ENCODE peak calls at places on chromosome 10, in four cellular contexts. M is mesothelial cell of epicardium, N is foreskin fibroblast, U is adrenal gland. W is an unnamed sample.

GRCh38 chr10:8616166-8616565 is 561.7 kb downstream of the GATA3 start:
- DNase-seq in M (no peak), N (no peak), U (no peak), W (peak; percentile 50)

GRCh38 chr10:19719320-19719719 is 96.9 kb upstream of the PLXDC2 start:
- DNase-seq in M (no peak), N (peak; percentile 69), U (no peak), W (peak; percentile 6)

GRCh38 chr10:5942471-5942870 is 34.9 kb downstream of the IL15RA start:
- DNase-seq in M (no peak), N (no peak), U (peak; percentile 65), W (no peak)

GRCh38 chr10:121375201-121375600 is 223.0 kb downstream of the FGFR2 start:
- DNase-seq in M (no peak), N (no peak), U (no peak), W (no peak)

GRCh38 chr10:75450654-75451419 is 19.4 kb downstream of the LRMDA start:
- DNase-seq in M (no peak), N (no peak), U (no peak), W (no peak)

GRCh38 chr10:47091421-47091820 is 180.2 kb downstream of the PTPN20 start:
- DNase-seq in M (no peak), N (no peak), U (no peak), W (no peak)

GRCh38 chr10:12489806-12490205 is 140.5 kb downstream of the CAMK1D start:
- DNase-seq in M (no peak), N (no peak), U (no peak), W (no peak)

GRCh38 chr10:80444646-80445319 is 9.3 kb upstream of the TSPAN14 start:
- DNase-seq in M (no peak), N (peak; percentile 91), U (peak; percentile 76), W (no peak)

GRCh38 chr10:17444062-17444714 is 10.2 kb downstream of the ST8SIA6 start:
- DNase-seq in M (no peak), N (peak; percentile 36), U (no peak), W (no peak)

GRCh38 chr10:109914966-109915365 is 8.3 kb downstream of the XPNPEP1 start:
- DNase-seq in M (no peak), N (peak; percentile 81), U (no peak), W (no peak)

GRCh38 chr10:89213191-89213808 is 6.2 kb upstream of the CH25H start:
- DNase-seq in M (no peak), N (peak; percentile 77), U (no peak), W (peak; percentile 26)

GRCh38 chr10:91632671-91633550 is at the start of gene PPP1R3C:
- DNase-seq in M (peak; percentile 49), N (peak; percentile 98), U (peak; percentile 91), W (no peak)

GRCh38 chr10:31652038-31652437 is 276.6 kb downstream of the ARHGAP12 start:
- DNase-seq in M (no peak), N (no peak), U (no peak), W (no peak)

GRCh38 chr10:102040305-102040704 is 15.7 kb downstream of the ARMH3 start:
- DNase-seq in M (no peak), N (peak; percentile 24), U (no peak), W (no peak)

GRCh38 chr10:75127481-75127880 is 16.0 kb downstream of the SAMD8 start:
- DNase-seq in M (no peak), N (no peak), U (no peak), W (peak; percentile 60)

GRCh38 chr10:3430501-3430900 is 257.9 kb upstream of the PITRM1 start:
- DNase-seq in M (no peak), N (no peak), U (no peak), W (no peak)

GRCh38 chr10:102744374-102745051 is 765 bp downstream of the WBP1L start:
- DNase-seq in M (no peak), N (peak; percentile 53), U (peak; percentile 47), W (no peak)

DNA sequence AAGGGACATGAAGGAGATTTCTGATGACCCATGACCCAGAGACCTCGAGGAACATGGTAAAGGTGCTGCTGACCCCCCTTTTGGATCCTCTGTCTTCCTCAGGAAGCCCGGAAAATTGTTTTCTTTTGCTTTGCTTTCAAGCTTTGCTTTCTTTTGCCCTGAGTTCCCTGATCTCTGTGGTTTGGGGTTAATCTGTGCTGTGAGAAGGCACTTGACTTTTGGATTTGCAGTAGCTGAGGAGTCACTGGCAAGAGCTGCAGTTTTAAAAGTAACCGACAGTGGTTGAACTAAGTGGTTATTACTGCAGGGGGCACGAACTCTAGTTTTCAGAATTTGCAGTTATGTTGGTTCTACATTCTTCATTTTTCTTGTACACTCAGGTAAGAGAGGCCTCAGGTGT is 53.0 kb downstream of the PDZD8 start:
- DNase-seq in M (no peak), N (no peak), U (no peak), W (no peak)
- TF ChIP-seq CTCF in M (no peak), N (no peak), U (no peak), W (no peak)

GRCh38 chr10:116026315-116026714 is 246.7 kb downstream of the GFRA1 start:
- DNase-seq in M (no peak), N (no peak), U (no peak), W (no peak)
- TF ChIP-seq CTCF in M (no peak), N (peak; percentile 24), U (no peak), W (peak; percentile 40)

GRCh38 chr10:35993816-35994515 is 351.9 kb upstream of the FZD8 start:
- DNase-seq in M (no peak), N (no peak), U (no peak), W (no peak)
- TF ChIP-seq CTCF in M (no peak), N (no peak), U (no peak), W (no peak)

DNA sequence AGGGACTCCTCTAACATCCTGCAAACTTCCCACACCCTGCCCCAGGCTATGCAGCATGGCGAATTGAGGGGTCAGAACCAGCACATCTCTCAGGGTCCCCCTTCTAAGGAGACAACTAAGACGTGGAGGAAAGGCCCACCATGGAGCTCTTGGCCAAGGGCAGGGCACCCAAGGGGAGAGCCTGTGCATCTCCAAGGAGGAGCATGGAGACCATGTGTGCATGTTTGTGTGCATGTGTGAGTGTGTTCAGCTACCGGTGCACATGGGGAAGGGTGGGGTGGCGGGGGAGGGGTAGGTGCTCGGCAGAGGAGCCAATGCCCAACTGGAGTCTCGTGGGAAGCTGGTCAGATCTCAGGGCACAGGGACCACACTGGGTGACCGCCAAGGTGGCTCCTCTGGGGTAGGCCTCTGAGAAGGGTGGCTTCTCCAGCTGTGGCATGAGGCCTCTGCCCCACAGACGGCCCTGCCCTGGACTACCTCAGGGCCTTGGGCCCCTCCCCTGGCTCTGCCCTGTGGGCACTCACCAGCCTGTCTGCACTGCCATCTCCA is 62.4 kb downstream of the RASGEF1A start:
- DNase-seq in M (no peak), N (no peak), U (peak; percentile 20), W (no peak)
- TF ChIP-seq CTCF in M (no peak), N (no peak), U (no peak), W (no peak)

DNA sequence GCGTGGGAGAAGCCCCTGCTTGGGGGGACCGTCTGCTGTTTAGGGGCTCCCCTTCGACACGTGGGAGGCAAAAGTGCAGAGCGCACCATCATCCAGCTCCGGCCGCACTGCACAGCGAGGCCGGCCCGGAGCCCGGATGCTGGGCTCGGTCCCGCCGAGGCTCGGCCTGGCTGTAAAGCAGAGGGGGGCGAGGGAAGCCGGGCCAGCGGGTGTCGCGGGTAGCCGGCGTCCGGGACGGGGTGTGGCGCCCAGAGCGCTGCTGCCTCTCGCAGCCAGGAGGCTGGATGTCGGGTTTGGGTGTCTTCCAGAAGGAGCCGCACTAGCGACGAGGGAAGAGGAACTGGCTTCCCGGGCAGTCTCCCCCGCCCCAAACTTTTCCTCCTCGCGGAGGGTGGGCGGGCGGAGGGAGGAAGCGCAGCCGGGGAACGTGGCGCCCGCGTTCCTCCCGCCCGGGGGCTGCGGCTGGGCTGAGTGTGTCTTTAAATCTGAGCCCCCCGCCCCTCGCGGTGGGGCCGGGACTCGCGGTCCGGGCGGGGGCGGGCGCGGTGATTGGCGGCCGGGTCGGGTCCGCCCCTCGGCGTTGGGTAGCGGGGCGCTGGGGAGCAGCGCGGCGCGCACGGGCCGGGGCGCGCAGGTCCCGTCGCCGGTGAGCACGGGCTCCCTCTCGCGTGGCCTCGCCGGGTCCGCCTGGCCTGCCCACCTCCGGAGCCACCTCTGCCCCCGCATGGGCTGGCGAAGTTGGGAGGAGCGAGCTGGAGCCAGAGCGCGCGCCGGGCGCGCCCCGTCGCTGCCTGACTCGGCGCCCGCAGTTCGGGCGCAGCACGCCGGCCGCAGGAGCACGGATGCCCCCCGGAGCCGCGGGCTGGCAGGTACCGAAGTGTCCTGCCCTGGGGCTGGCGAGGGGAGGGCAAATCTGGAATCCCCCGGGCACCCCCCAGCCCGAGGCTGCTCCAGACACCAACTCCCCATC is at the start of gene PALD1:
- DNase-seq in M (peak; percentile 41), N (peak; percentile 69), U (peak; percentile 62), W (no peak)
- TF ChIP-seq CTCF in M (no peak), N (no peak), U (peak; percentile 47), W (no peak)

GRCh38 chr10:43110318-43111071 is 27.8 kb upstream of the CSGALNACT2 start:
- DNase-seq in M (no peak), N (peak; percentile 82), U (no peak), W (no peak)
- TF ChIP-seq CTCF in M (no peak), N (no peak), U (no peak), W (no peak)

W was measured in LNCaP clone FGC.